ENCODE peak calls at places on chromosomes 11 and 22, in seven cellular contexts. X is GM12891, B is foreskin melanocyte, I is HFF-Myc, E is head of caudate nucleus, O is NCI-H1105, M is posterior vena cava. K is an unnamed sample.
A peak's percentile ranks its signal among the peaks of the same experiment; 100 is the strongest.

GRCh38 chr11:96388891-96389603 is 665 bp downstream of the CCDC82 start:
- DNase-seq in I (no peak), X (no peak), O (peak; percentile 60), E (no peak), B (peak; percentile 27), M (no peak), K (no peak)

GRCh38 chr22:20956258-20957117 is 10.6 kb upstream of the AIFM3 start:
- DNase-seq in M (no peak), O (no peak), X (no peak), E (no peak), I (no peak), B (no peak), K (no peak)

GRCh38 chr11:808427-809286 is 1.1 kb upstream of the RPLP2 start:
- DNase-seq in X (no peak), E (no peak), B (no peak), I (no peak), M (peak; percentile 95), O (no peak), K (no peak)

GRCh38 chr22:45262195-45262930 is 21.7 kb upstream of the KIAA0930 start:
- DNase-seq in X (no peak), E (no peak), M (no peak), B (no peak), I (no peak), O (no peak), K (no peak)

GRCh38 chr11:129380413-129380812 is 4.8 kb downstream of the BARX2 start:
- DNase-seq in M (no peak), X (no peak), B (no peak), O (no peak), E (no peak), I (no peak), K (no peak)

GRCh38 chr11:120180571-120181445 is 30.0 kb upstream of the OAF start:
- DNase-seq in M (peak; percentile 79), I (no peak), O (no peak), X (no peak), E (peak; percentile 55), B (no peak), K (peak; percentile 8)

GRCh38 chr11:10108901-10109665 is 184.9 kb downstream of the SBF2 start:
- DNase-seq in B (peak; percentile 49), X (no peak), M (no peak), O (no peak), I (no peak), E (no peak), K (no peak)

GRCh38 chr22:40070701-40071100 is 75.9 kb downstream of the FAM83F start:
- DNase-seq in E (no peak), M (no peak), B (no peak), I (no peak), O (no peak), X (no peak), K (no peak)

GRCh38 chr11:34052608-34053160 is 1.2 kb downstream of the CAPRIN1 start:
- DNase-seq in B (peak; percentile 20), E (peak; percentile 17), X (no peak), I (no peak), M (peak; percentile 82), O (peak; percentile 10), K (peak; percentile 12)

GRCh38 chr11:112856133-112856532 is 105.1 kb upstream of the NCAM1 start:
- DNase-seq in X (no peak), M (no peak), E (peak; percentile 34), B (no peak), O (no peak), I (no peak), K (no peak)

GRCh38 chr11:106369224-106369623 is 291.8 kb downstream of the AASDHPPT start:
- DNase-seq in M (no peak), O (no peak), E (no peak), I (no peak), X (no peak), B (no peak), K (no peak)

GRCh38 chr11:75347781-75348613 is 3.5 kb downstream of the ARRB1 start:
- DNase-seq in B (no peak), M (no peak), I (peak; percentile 98), E (no peak), X (no peak), O (no peak), K (peak; percentile 59)

GRCh38 chr11:101862410-101863233 is 52.2 kb upstream of the CEP126 start:
- DNase-seq in E (no peak), X (no peak), B (peak; percentile 13), I (peak; percentile 44), M (no peak), O (no peak), K (peak; percentile 32)

GRCh38 chr11:102411142-102411541 is 41.4 kb downstream of the TMEM123 start:
- DNase-seq in I (no peak), X (no peak), B (no peak), M (no peak), E (no peak), O (no peak), K (no peak)

GRCh38 chr22:32204211-32204855 is 540 bp downstream of the RFPL2 start:
- DNase-seq in I (no peak), E (no peak), B (no peak), X (no peak), O (peak; percentile 52), M (no peak), K (peak; percentile 9)

GRCh38 chr22:50303848-50304527 is 3.5 kb downstream of the PLXNB2 start:
- DNase-seq in I (no peak), X (no peak), E (peak; percentile 56), O (no peak), M (no peak), B (no peak), K (peak; percentile 68)

GRCh38 chr11:22558638-22559037 is 67.0 kb downstream of the FANCF start:
- DNase-seq in X (no peak), I (no peak), E (no peak), M (no peak), B (no peak), O (peak; percentile 23), K (no peak)

K was measured in mucosa of gallbladder.